ENCODE peak calls at places on chromosomes 2 and 18, in four cellular contexts. R, N, Q and B are unnamed samples.

GRCh38 chr2:96923810-96924774 is 54.2 kb upstream of the SEMA4C start:
- DNase-seq in R (no peak), N (no peak), Q (no peak), B (no peak)

GRCh38 chr2:43539991-43540860 is 55.6 kb downstream of the THADA start:
- DNase-seq in R (peak), N (peak), Q (peak), B (no peak)

GRCh38 chr2:111117666-111118454 is 2.9 kb upstream of the BCL2L11 start:
- DNase-seq in R (no peak), N (peak), Q (peak), B (no peak)

GRCh38 chr2:138294451-138294850 is 207.1 kb upstream of the SPOPL start:
- DNase-seq in R (no peak), N (no peak), Q (no peak), B (no peak)

GRCh38 chr2:11344342-11344955 is at the start of gene ROCK2:
- DNase-seq in R (peak), N (peak), Q (peak), B (peak)

GRCh38 chr2:221425353-221425752 is 146.8 kb downstream of the EPHA4 start:
- DNase-seq in R (no peak), N (no peak), Q (no peak), B (no peak)

GRCh38 chr2:185807351-185807750 is 68.7 kb downstream of the FSIP2 start:
- DNase-seq in R (no peak), N (no peak), Q (no peak), B (no peak)

GRCh38 chr2:54572262-54572635 is 116.1 kb downstream of the SPTBN1 start:
- DNase-seq in R (peak), N (peak), Q (no peak), B (no peak)

GRCh38 chr2:67451086-67451832 is 54.1 kb downstream of the ETAA1 start:
- DNase-seq in R (no peak), N (peak), Q (no peak), B (no peak)

GRCh38 chr18:38459086-38459485 is 893.5 kb upstream of the CELF4 start:
- DNase-seq in R (no peak), N (no peak), Q (no peak), B (no peak)

GRCh38 chr2:150188801-150189200 is 298.7 kb downstream of the RND3 start:
- DNase-seq in R (no peak), N (no peak), Q (no peak), B (no peak)

GRCh38 chr18:42141439-42141838 is 186.4 kb downstream of the PIK3C3 start:
- DNase-seq in R (peak), N (no peak), Q (no peak), B (no peak)

GRCh38 chr2:105961599-105962146 is 217.0 kb downstream of the NCK2 start:
- DNase-seq in R (no peak), N (no peak), Q (no peak), B (no peak)

GRCh38 chr2:85288244-85288725 is 39.5 kb downstream of the TGOLN2 start:
- DNase-seq in R (no peak), N (peak), Q (no peak), B (no peak)

GRCh38 chr2:907706-908105 is 42.9 kb upstream of the SNTG2 start:
- DNase-seq in R (no peak), N (peak), Q (no peak), B (no peak)

GRCh38 chr2:75565523-75566449 is 5.0 kb upstream of the EVA1A start:
- DNase-seq in R (no peak), N (no peak), Q (no peak), B (no peak)

GRCh38 chr18:36169938-36170337 is 17.4 kb upstream of the MOCOS start:
- DNase-seq in R (no peak), N (no peak), Q (no peak), B (no peak)

GRCh38 chr2:142872900-142873724 is 4.4 kb upstream of the KYNU start:
- DNase-seq in R (no peak), N (no peak), Q (no peak), B (no peak)

GRCh38 chr18:47254341-47254939 is 3.0 kb upstream of the SKOR2 start:
- DNase-seq in R (peak), N (peak), Q (no peak), B (peak)

GRCh38 chr2:108625186-108625827 is 91.0 kb downstream of the LIMS1 start:
- DNase-seq in R (no peak), N (no peak), Q (no peak), B (no peak)